ENCODE peak calls at places on chromosomes 2 and 18, in four cellular contexts. B is HepG2, J is K562, C is H1. E is an unnamed sample.

GRCh38 chr2:12044857-12045256 is 298.4 kb downstream of the LPIN1 start:
- DNase-seq in B (no peak), J (no peak), C (no peak), E (no peak)

GRCh38 chr2:37776487-37776886 is 105.0 kb upstream of the CDC42EP3 start:
- DNase-seq in B (no peak), J (no peak), C (peak), E (peak)

GRCh38 chr18:12497296-12497695 is 89.6 kb downstream of the PRELID3A start:
- DNase-seq in B (no peak), J (no peak), C (no peak), E (no peak)

GRCh38 chr2:181128199-181128598 is 147.8 kb downstream of the UBE2E3 start:
- DNase-seq in B (no peak), J (no peak), C (no peak), E (no peak)

GRCh38 chr2:55761024-55761423 is 67.4 kb upstream of the PNPT1 start:
- DNase-seq in B (no peak), J (no peak), C (no peak), E (peak)

GRCh38 chr2:105179469-105180372 is 61.8 kb upstream of the GPR45 start:
- DNase-seq in B (peak), J (peak), C (no peak), E (peak)

GRCh38 chr2:217160978-217161973 is 301.4 kb upstream of the TNP1 start:
- DNase-seq in B (no peak), J (no peak), C (no peak), E (peak)

GRCh38 chr2:104378853-104379374 is 475.0 kb upstream of the POU3F3 start:
- DNase-seq in B (peak), J (no peak), C (peak), E (no peak)

GRCh38 chr2:197308635-197309368 is 1.8 kb downstream of the ANKRD44 start:
- DNase-seq in B (no peak), J (no peak), C (no peak), E (no peak)

GRCh38 chr2:10431797-10432196 is 16.3 kb downstream of the ODC1 start:
- DNase-seq in B (no peak), J (peak), C (no peak), E (no peak)

GRCh38 chr2:156405586-156405985 is 30.6 kb upstream of the GPD2 start:
- DNase-seq in B (peak), J (no peak), C (no peak), E (no peak)

GRCh38 chr2:28413896-28414290 is 21.2 kb downstream of the FOSL2 start:
- DNase-seq in B (no peak), J (no peak), C (no peak), E (no peak)

GRCh38 chr2:191245869-191246531 is 796 bp downstream of the MYO1B start:
- DNase-seq in B (peak), J (no peak), C (peak), E (peak)

GRCh38 chr2:2846379-2847130 is 515.5 kb upstream of the MYT1L start:
- DNase-seq in B (no peak), J (no peak), C (no peak), E (no peak)

GRCh38 chr2:39512434-39512935 is 75.4 kb upstream of the MAP4K3 start:
- DNase-seq in B (no peak), J (no peak), C (no peak), E (no peak)

GRCh38 chr2:149743842-149744468 is 156.4 kb upstream of the MMADHC start:
- DNase-seq in B (no peak), J (no peak), C (no peak), E (no peak)

GRCh38 chr2:149745396-149745925 is 157.9 kb upstream of the MMADHC start:
- DNase-seq in B (no peak), J (no peak), C (no peak), E (no peak)

GRCh38 chr2:149744845-149745244 is 157.3 kb upstream of the MMADHC start:
- DNase-seq in B (no peak), J (no peak), C (no peak), E (no peak)

GRCh38 chr2:149741646-149742045 is 154.1 kb upstream of the MMADHC start:
- DNase-seq in B (no peak), J (no peak), C (no peak), E (peak)

DNA sequence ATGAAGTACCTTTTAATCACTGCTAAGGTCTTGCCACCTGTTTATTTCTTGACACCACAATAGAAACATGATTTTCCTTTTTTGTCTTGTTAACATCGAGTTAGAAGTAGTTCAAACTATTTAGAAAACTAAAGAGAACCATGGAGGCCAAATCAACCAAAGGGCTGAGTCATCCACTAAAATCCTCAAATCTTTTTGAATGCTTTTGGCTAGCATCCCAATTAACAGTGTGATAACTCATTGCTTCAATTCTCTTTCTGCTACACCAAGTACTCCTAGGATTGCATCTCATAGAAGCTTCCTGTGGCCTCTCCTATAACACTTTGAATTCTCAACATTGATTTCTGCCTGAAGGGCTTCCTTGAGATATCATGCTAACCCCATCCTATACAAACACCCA is 159.9 kb upstream of the MMADHC start:
- DNase-seq in B (no peak), J (no peak), C (no peak), E (peak)
- TF ChIP-seq JUN in B (no peak), J (no peak), C (no peak), E (no peak)

GRCh38 chr2:204683384-204683783 is 138.1 kb downstream of the PARD3B start:
- DNase-seq in B (peak), J (no peak), C (no peak), E (no peak)

GRCh38 chr2:204686415-204686814 is 141.1 kb downstream of the PARD3B start:
- DNase-seq in B (no peak), J (no peak), C (no peak), E (no peak)

GRCh38 chr2:204678031-204678430 is 132.8 kb downstream of the PARD3B start:
- DNase-seq in B (no peak), J (no peak), C (no peak), E (no peak)

GRCh38 chr2:204680576-204680975 is 135.3 kb downstream of the PARD3B start:
- DNase-seq in B (no peak), J (no peak), C (no peak), E (no peak)

GRCh38 chr2:204681412-204681811 is 136.1 kb downstream of the PARD3B start:
- DNase-seq in B (no peak), J (no peak), C (no peak), E (no peak)
- TF ChIP-seq POLR2AphosphoS5 in B (no peak), J (no peak), C (no peak), E (no peak)

DNA sequence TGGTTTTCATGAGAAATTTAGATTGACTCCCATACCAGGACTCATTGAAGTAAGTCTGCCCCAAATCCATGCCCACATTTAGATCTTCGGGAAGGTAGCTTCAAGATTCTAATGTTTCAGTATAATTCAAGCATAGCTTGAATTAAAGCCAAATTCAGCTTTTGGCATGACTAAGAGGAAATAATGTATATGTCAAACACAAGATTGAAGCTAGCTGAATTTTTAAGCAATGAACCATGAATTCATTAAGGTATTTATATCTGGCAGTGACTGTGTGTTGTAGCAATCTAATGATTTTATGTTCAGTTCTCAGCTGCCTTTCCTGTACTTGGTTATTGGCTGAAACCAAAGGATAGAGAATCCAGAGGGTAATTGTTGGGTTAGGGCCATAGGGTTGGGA is 118.8 kb upstream of the FN1 start:
- DNase-seq in B (no peak), J (no peak), C (no peak), E (peak)
- H3K4me2 ChIP-seq in B (no peak), J (no peak), C (no peak), E (no peak)

GRCh38 chr2:67216103-67216502 is 181.0 kb upstream of the ETAA1 start:
- DNase-seq in B (no peak), J (no peak), C (no peak), E (no peak)

GRCh38 chr2:67215636-67216035 is 181.5 kb upstream of the ETAA1 start:
- DNase-seq in B (no peak), J (no peak), C (no peak), E (no peak)

GRCh38 chr2:67214585-67215184 is 182.4 kb upstream of the ETAA1 start:
- DNase-seq in B (no peak), J (no peak), C (no peak), E (no peak)

GRCh38 chr2:67213677-67214402 is 183.3 kb upstream of the ETAA1 start:
- DNase-seq in B (no peak), J (no peak), C (no peak), E (no peak)

GRCh38 chr2:67215214-67215613 is 181.9 kb upstream of the ETAA1 start:
- DNase-seq in B (peak), J (peak), C (peak), E (peak)
- TF ChIP-seq JUN in B (no peak), J (no peak), C (no peak), E (no peak)

GRCh38 chr2:64807417-64807816 is 153.7 kb upstream of the SERTAD2 start:
- DNase-seq in B (no peak), J (no peak), C (no peak), E (peak)
- TF ChIP-seq POLR2AphosphoS5 in B (no peak), J (no peak), C (no peak), E (peak)

GRCh38 chr18:55876254-55876653 is 288.3 kb upstream of the TCF4 start:
- DNase-seq in B (no peak), J (no peak), C (no peak), E (no peak)
- H3K4me2 ChIP-seq in B (no peak), J (no peak), C (no peak), E (no peak)

GRCh38 chr2:237917696-237918374 is 49.0 kb upstream of the UBE2F start:
- DNase-seq in B (no peak), J (no peak), C (no peak), E (no peak)
- TF ChIP-seq JUN in B (no peak), J (no peak), C (no peak), E (no peak)

GRCh38 chr2:74457549-74458131 is 598 bp upstream of the WBP1 start:
- DNase-seq in B (peak), J (no peak), C (no peak), E (no peak)
- TF ChIP-seq POLR2AphosphoS5 in B (peak), J (no peak), C (no peak), E (no peak)

GRCh38 chr2:48414640-48414979 is 115.3 kb upstream of the STON1 start:
- DNase-seq in B (no peak), J (no peak), C (no peak), E (no peak)
- H3K4me2 ChIP-seq in B (peak), J (no peak), C (no peak), E (no peak)

GRCh38 chr2:18987592-18988073 is 370.8 kb downstream of the OSR1 start:
- DNase-seq in B (peak), J (no peak), C (no peak), E (peak)

GRCh38 chr2:18988557-18989232 is 369.7 kb downstream of the OSR1 start:
- DNase-seq in B (no peak), J (no peak), C (no peak), E (no peak)

GRCh38 chr2:18986046-18986445 is 372.4 kb downstream of the OSR1 start:
- DNase-seq in B (no peak), J (no peak), C (no peak), E (no peak)

GRCh38 chr2:18991177-18992168 is 366.9 kb downstream of the OSR1 start:
- DNase-seq in B (no peak), J (no peak), C (no peak), E (peak)

DNA sequence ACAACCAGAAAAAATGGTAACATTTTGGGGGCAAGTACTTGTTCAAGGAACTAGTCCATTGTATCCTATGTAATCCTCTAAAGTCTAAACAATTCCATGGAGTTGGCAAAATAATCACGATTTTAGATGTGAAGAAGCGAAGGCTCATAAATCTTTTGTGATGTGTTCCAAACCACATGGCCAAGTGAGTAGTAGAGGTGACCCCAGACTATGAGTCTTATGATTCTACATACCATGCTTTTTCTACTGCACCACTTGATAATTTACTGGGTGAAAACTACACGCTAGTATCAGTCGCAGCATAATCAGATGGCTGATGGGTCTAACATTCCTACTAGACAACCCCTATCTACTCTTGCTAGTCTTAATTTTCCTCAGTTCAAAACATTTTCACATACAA is 371.4 kb downstream of the OSR1 start:
- DNase-seq in B (no peak), J (no peak), C (no peak), E (no peak)
- TF ChIP-seq JUN in B (no peak), J (no peak), C (no peak), E (no peak)

E was measured in endothelial cell of umbilical vein.